ENCODE peak calls at places on chromosome 4, in seven cellular contexts. V is OCI-M1; B is GM12865; E is activated T-cell treated with anti-CD3 and anti-CD28 coated beads, Interleukin-2, amount 50 U/mL, for 72 hours; Y is epithelial cell of proximal tubule; A is fibroblast of mammary gland; Q is mucosa of gallbladder. S is an unnamed sample.
A peak's percentile ranks its signal among the peaks of the same experiment; 100 is the strongest.

GRCh38 chr4:158042591-158043030 is 130.2 kb downstream of the GASK1B start:
- DNase-seq in V (no peak), B (no peak), E (no peak), Y (no peak), A (peak; percentile 71), Q (no peak), S (no peak)

GRCh38 chr4:155305619-155306018 is 71.1 kb downstream of the MAP9 start:
- DNase-seq in V (no peak), B (no peak), E (no peak), Y (no peak), A (no peak), Q (no peak), S (no peak)

GRCh38 chr4:103484521-103484920 is 235.3 kb downstream of the TACR3 start:
- DNase-seq in V (no peak), B (no peak), E (no peak), Y (no peak), A (no peak), Q (no peak), S (no peak)

GRCh38 chr4:82721819-82722423 is 76.7 kb downstream of the SCD5 start:
- DNase-seq in V (peak; percentile 62), B (peak; percentile 53), E (peak; percentile 11), Y (no peak), A (no peak), Q (no peak), S (no peak)

GRCh38 chr4:76515975-76516853 is 81.2 kb downstream of the SHROOM3 start:
- DNase-seq in V (peak; percentile 42), B (peak; percentile 82), E (no peak), Y (no peak), A (peak; percentile 17), Q (no peak), S (no peak)

GRCh38 chr4:13944095-13944501 is 316.6 kb upstream of the BOD1L1 start:
- DNase-seq in V (no peak), B (no peak), E (no peak), Y (no peak), A (no peak), Q (no peak), S (no peak)

GRCh38 chr4:119550857-119551532 is 77.6 kb downstream of the PDE5A start:
- DNase-seq in V (no peak), B (no peak), E (no peak), Y (no peak), A (peak; percentile 36), Q (no peak), S (peak; percentile 84)

GRCh38 chr4:52957791-52958190 is 95.7 kb downstream of the RASL11B start:
- DNase-seq in V (no peak), B (no peak), E (no peak), Y (no peak), A (no peak), Q (no peak), S (no peak)

GRCh38 chr4:53010320-53010719 is 148.2 kb downstream of the RASL11B start:
- DNase-seq in V (no peak), B (no peak), E (no peak), Y (no peak), A (peak; percentile 75), Q (peak; percentile 64), S (no peak)

GRCh38 chr4:68963389-68963788 is 11.8 kb upstream of the UGT2A3 start:
- DNase-seq in V (no peak), B (no peak), E (no peak), Y (peak; percentile 83), A (no peak), Q (peak; percentile 42), S (no peak)

GRCh38 chr4:184624972-184625554 is 24.2 kb downstream of the CASP3 start:
- DNase-seq in V (no peak), B (no peak), E (no peak), Y (no peak), A (no peak), Q (no peak), S (no peak)

GRCh38 chr4:60314367-60314766 is 885.8 kb upstream of the ADGRL3 start:
- DNase-seq in V (no peak), B (no peak), E (no peak), Y (no peak), A (peak; percentile 0), Q (no peak), S (no peak)

GRCh38 chr4:105780176-105780575 is 71.6 kb downstream of the GSTCD start:
- DNase-seq in V (no peak), B (no peak), E (no peak), Y (no peak), A (no peak), Q (no peak), S (no peak)

GRCh38 chr4:174864031-174864430 is 35.0 kb upstream of the GLRA3 start:
- DNase-seq in V (no peak), B (no peak), E (no peak), Y (no peak), A (no peak), Q (no peak), S (no peak)

GRCh38 chr4:6746721-6747689 is 31.0 kb downstream of the BLOC1S4 start:
- DNase-seq in V (no peak), B (no peak), E (no peak), Y (no peak), A (peak; percentile 13), Q (peak; percentile 71), S (no peak)

GRCh38 chr4:159017323-159018036 is 85.4 kb upstream of the RAPGEF2 start:
- DNase-seq in V (peak; percentile 77), B (peak; percentile 40), E (no peak), Y (no peak), A (no peak), Q (no peak), S (no peak)

GRCh38 chr4:141645611-141646340 is 9.4 kb downstream of the IL15 start:
- DNase-seq in V (no peak), B (no peak), E (no peak), Y (peak; percentile 96), A (peak; percentile 92), Q (no peak), S (no peak)

GRCh38 chr4:185919107-185919506 is 107.1 kb upstream of the SORBS2 start:
- DNase-seq in V (no peak), B (no peak), E (no peak), Y (no peak), A (no peak), Q (no peak), S (no peak)

GRCh38 chr4:184826315-184827266 is 823 bp upstream of the ACSL1 start:
- DNase-seq in V (no peak), B (peak; percentile 71), E (peak; percentile 71), Y (no peak), A (no peak), Q (no peak), S (no peak)

GRCh38 chr4:8675383-8675782 is 82.8 kb downstream of the CPZ start:
- DNase-seq in V (peak; percentile 33), B (no peak), E (no peak), Y (no peak), A (no peak), Q (no peak), S (peak; percentile 88)

GRCh38 chr4:184588893-184589292 is 60.4 kb downstream of the CASP3 start:
- DNase-seq in V (no peak), B (no peak), E (no peak), Y (no peak), A (peak; percentile 31), Q (no peak), S (no peak)

GRCh38 chr4:26248647-26249046 is 72.2 kb upstream of the RBPJ start:
- DNase-seq in V (no peak), B (no peak), E (no peak), Y (no peak), A (peak; percentile 79), Q (peak; percentile 44), S (no peak)